ENCODE peak calls at places on chromosomes 11 and 22, in seven cellular contexts. D is NCI-H82; O is GM19239; I is mesenteric fat pad; B is CD8-positive, alpha-beta memory T cell; K is T-helper 9 cell; Q is NCI-H2107. M is an unnamed sample.

GRCh38 chr22:38191746-38192474 is 9.9 kb upstream of the MAFF start:
- DNase-seq in B (no peak), O (no peak), I (no peak), K (no peak), Q (no peak), D (no peak), M (no peak)

GRCh38 chr11:47003180-47003877 is 66.8 kb downstream of the CSTPP1 start:
- DNase-seq in D (no peak), Q (no peak), O (no peak), K (no peak), I (no peak), B (no peak), M (no peak)

GRCh38 chr11:63855975-63856374 is 17.1 kb downstream of the MARK2 start:
- DNase-seq in B (peak; percentile 53), I (no peak), K (no peak), Q (no peak), D (no peak), O (no peak), M (no peak)

GRCh38 chr22:30047364-30047738 is 32.9 kb upstream of the HORMAD2 start:
- DNase-seq in K (no peak), I (no peak), D (no peak), B (no peak), O (peak; percentile 30), Q (no peak), M (no peak)

GRCh38 chr11:1744137-1744878 is 6.1 kb downstream of the IFITM10 start:
- DNase-seq in D (no peak), K (no peak), Q (no peak), B (no peak), I (peak; percentile 86), O (no peak), M (peak; percentile 53)

GRCh38 chr22:24291538-24292201 is 21.0 kb downstream of the SPECC1L start:
- DNase-seq in B (no peak), D (no peak), O (no peak), I (no peak), Q (no peak), K (no peak), M (no peak)

GRCh38 chr11:128341280-128341679 is 246.1 kb downstream of the ETS1 start:
- DNase-seq in Q (no peak), O (no peak), I (no peak), D (no peak), K (peak; percentile 43), B (peak; percentile 79), M (no peak)

GRCh38 chr11:34052036-34052607 is 591 bp downstream of the CAPRIN1 start:
- DNase-seq in B (peak; percentile 91), I (peak; percentile 95), O (peak; percentile 80), K (peak; percentile 89), Q (peak; percentile 59), D (peak; percentile 90), M (peak; percentile 93)

GRCh38 chr11:66048525-66049313 is at the start of gene GAL3ST3:
- DNase-seq in K (no peak), B (no peak), O (no peak), D (peak; percentile 68), Q (no peak), I (no peak), M (peak; percentile 46)

GRCh38 chr11:88414981-88415391 is 77.5 kb upstream of the CTSC start:
- DNase-seq in D (no peak), B (no peak), I (no peak), K (no peak), Q (no peak), O (no peak), M (no peak)

GRCh38 chr22:46638601-46639431 is 18.6 kb downstream of the GRAMD4 start:
- DNase-seq in B (no peak), I (no peak), Q (no peak), O (no peak), D (no peak), K (no peak), M (no peak)

GRCh38 chr11:6321961-6322362 is 1.7 kb upstream of the CAVIN3 start:
- DNase-seq in K (no peak), Q (no peak), I (no peak), B (no peak), O (no peak), D (no peak), M (no peak)

GRCh38 chr22:29195118-29195963 is 10.4 kb upstream of the EMID1 start:
- DNase-seq in K (no peak), O (no peak), B (no peak), I (no peak), Q (no peak), D (no peak), M (no peak)

GRCh38 chr11:46273511-46274205 is 3.8 kb upstream of the CREB3L1 start:
- DNase-seq in O (no peak), Q (no peak), B (no peak), K (no peak), D (no peak), I (no peak), M (no peak)

GRCh38 chr11:123482225-123482624 is 52.2 kb downstream of the GRAMD1B start:
- DNase-seq in B (no peak), O (no peak), I (no peak), K (no peak), Q (no peak), D (no peak), M (no peak)

GRCh38 chr11:66068923-66069714 is 953 bp upstream of the PACS1 start:
- DNase-seq in I (no peak), O (no peak), K (no peak), D (peak; percentile 52), Q (no peak), B (no peak), M (peak; percentile 55)